ENCODE peak calls at places on chromosome 18, in eight cellular contexts. T is breast epithelium, B is body of pancreas, D is A549, P is neuronal stem cell, O is hepatocyte, R is neural progenitor cell, H is dorsolateral prefrontal cortex. U is an unnamed sample.

GRCh38 chr18:23317975-23318675 is 135.0 kb upstream of the RIOK3 start:
- DNase-seq in T (no peak), B (no peak), D (no peak), P (no peak), O (no peak), R (no peak), H (no peak), U (no peak)

GRCh38 chr18:56124186-56124585 is 514.2 kb downstream of the TXNL1 start:
- DNase-seq in T (no peak), B (no peak), D (no peak), P (no peak), O (no peak), R (no peak), H (no peak), U (peak)

GRCh38 chr18:33584845-33585775 is 7.1 kb downstream of the ASXL3 start:
- DNase-seq in T (no peak), B (peak), D (no peak), P (peak), O (no peak), R (peak), H (no peak), U (no peak)

GRCh38 chr18:77495982-77496690 is 246.5 kb downstream of the GALR1 start:
- DNase-seq in T (no peak), B (no peak), D (no peak), P (no peak), O (no peak), R (no peak), H (no peak), U (no peak)

GRCh38 chr18:50099725-50100414 is 95.1 kb downstream of the MYO5B start:
- DNase-seq in T (no peak), B (no peak), D (no peak), P (no peak), O (peak), R (no peak), H (no peak), U (no peak)

GRCh38 chr18:24659837-24660720 is 199.6 kb downstream of the HRH4 start:
- DNase-seq in T (peak), B (peak), D (no peak), P (no peak), O (no peak), R (no peak), H (no peak), U (peak)

GRCh38 chr18:51076503-51076902 is 46.5 kb downstream of the SMAD4 start:
- DNase-seq in T (no peak), B (no peak), D (no peak), P (no peak), O (no peak), R (no peak), H (no peak), U (no peak)

GRCh38 chr18:36729197-36729596 is 99.6 kb downstream of the TPGS2 start:
- DNase-seq in T (no peak), B (no peak), D (no peak), P (no peak), O (no peak), R (no peak), H (no peak), U (no peak)

GRCh38 chr18:40534748-40535147 is 1420.3 kb upstream of the PIK3C3 start:
- DNase-seq in T (no peak), B (no peak), D (no peak), P (no peak), O (no peak), R (no peak), H (no peak), U (no peak)

GRCh38 chr18:46916551-46917107 is 678 bp downstream of the PIAS2 start:
- DNase-seq in T (no peak), B (peak), D (no peak), P (peak), O (no peak), R (no peak), H (no peak), U (peak)

GRCh38 chr18:70671889-70672551 is 383.2 kb downstream of the SOCS6 start:
- DNase-seq in T (no peak), B (no peak), D (no peak), P (no peak), O (no peak), R (no peak), H (no peak), U (no peak)

GRCh38 chr18:37783771-37784170 is 218.2 kb upstream of the CELF4 start:
- DNase-seq in T (no peak), B (no peak), D (no peak), P (no peak), O (no peak), R (no peak), H (no peak), U (no peak)

GRCh38 chr18:51391731-51392130 is 194.2 kb upstream of the MEX3C start:
- DNase-seq in T (no peak), B (no peak), D (no peak), P (no peak), O (no peak), R (peak), H (no peak), U (no peak)

GRCh38 chr18:21004721-21005120 is 106.9 kb downstream of the ROCK1 start:
- DNase-seq in T (no peak), B (peak), D (no peak), P (no peak), O (peak), R (no peak), H (no peak), U (peak)

GRCh38 chr18:56233595-56233994 is 404.8 kb downstream of the TXNL1 start:
- DNase-seq in T (no peak), B (peak), D (no peak), P (no peak), O (no peak), R (no peak), H (no peak), U (peak)

GRCh38 chr18:36187138-36187825 is at the start of gene MOCOS:
- DNase-seq in T (peak), B (peak), D (peak), P (peak), O (peak), R (peak), H (no peak), U (peak)

GRCh38 chr18:70462078-70462439 is 173.2 kb downstream of the SOCS6 start:
- DNase-seq in T (no peak), B (no peak), D (no peak), P (no peak), O (no peak), R (no peak), H (no peak), U (no peak)

GRCh38 chr18:79964330-79965118 is at the start of gene HSBP1L1:
- DNase-seq in T (peak), B (peak), D (peak), P (peak), O (peak), R (peak), H (no peak), U (peak)

GRCh38 chr18:71831039-71831438 is 713.1 kb downstream of the CBLN2 start:
- DNase-seq in T (no peak), B (peak), D (no peak), P (no peak), O (no peak), R (no peak), H (no peak), U (peak)

GRCh38 chr18:36256094-36256493 is 41.4 kb upstream of the FHOD3 start:
- DNase-seq in T (no peak), B (no peak), D (no peak), P (no peak), O (no peak), R (no peak), H (no peak), U (no peak)

GRCh38 chr18:41144444-41144843 is 810.6 kb upstream of the PIK3C3 start:
- DNase-seq in T (no peak), B (no peak), D (no peak), P (no peak), O (no peak), R (no peak), H (no peak), U (no peak)

GRCh38 chr18:9333441-9334350 is 877 bp upstream of the TWSG1 start:
- DNase-seq in T (no peak), B (no peak), D (peak), P (no peak), O (no peak), R (peak), H (peak), U (peak)
- H3K27ac ChIP-seq in T (peak), B (peak), D (peak), P (no peak), O (peak), R (no peak), H (peak), U (peak)

DNA sequence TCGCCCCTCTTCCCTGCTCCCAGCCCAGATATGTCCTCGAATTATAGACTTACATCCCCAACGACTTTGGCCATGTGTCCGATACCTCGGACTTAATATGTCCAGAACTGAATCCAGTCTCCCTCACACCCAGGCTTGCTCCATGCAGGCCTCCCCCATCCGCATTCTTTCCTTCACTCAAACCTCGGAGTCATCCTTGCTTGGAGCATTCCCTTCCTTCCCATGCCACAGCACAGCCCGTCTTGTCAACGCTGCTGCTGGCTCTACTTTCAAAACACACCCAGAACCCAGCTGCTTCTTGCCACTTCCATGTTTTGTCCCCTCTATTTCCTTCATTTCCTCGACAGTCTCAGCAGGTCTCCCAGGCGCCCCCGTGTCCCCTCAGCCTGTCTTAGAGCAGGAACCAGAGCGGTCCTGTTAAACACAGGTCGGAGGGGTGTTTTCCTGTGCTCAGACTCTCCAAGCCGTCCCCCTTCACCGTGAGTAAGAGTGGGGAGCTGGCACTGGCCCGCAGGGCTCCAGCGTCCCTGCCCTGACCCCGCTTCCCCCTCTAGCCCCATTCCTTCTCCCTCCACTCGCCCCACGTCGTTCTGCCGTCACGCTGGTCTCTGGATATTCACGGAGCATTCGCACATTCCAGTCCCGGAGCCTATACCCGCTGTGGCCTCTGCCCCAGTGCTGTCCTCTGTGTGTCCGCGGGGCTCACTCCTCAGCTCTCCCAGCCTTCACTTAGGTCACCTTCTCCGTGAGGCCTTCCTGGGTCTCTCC is 54.4 kb downstream of the VAPA start:
- DNase-seq in T (no peak), B (no peak), D (no peak), P (no peak), O (no peak), R (no peak), H (no peak), U (peak)
- H3K4me3 ChIP-seq in T (peak), B (no peak), D (no peak), P (no peak), O (no peak), R (no peak), H (no peak), U (peak)

GRCh38 chr18:54162431-54162830 is 62.0 kb downstream of the MBD2 start:
- DNase-seq in T (no peak), B (no peak), D (no peak), P (no peak), O (no peak), R (no peak), H (no peak), U (no peak)
- H3K27ac ChIP-seq in T (no peak), B (no peak), D (no peak), P (no peak), O (no peak), R (no peak), H (no peak), U (no peak)

GRCh38 chr18:22176622-22177495 is 7.5 kb downstream of the GATA6 start:
- DNase-seq in T (no peak), B (no peak), D (no peak), P (no peak), O (peak), R (peak), H (no peak), U (no peak)
- H3K4me3 ChIP-seq in T (peak), B (peak), D (no peak), P (no peak), O (peak), R (peak), H (no peak), U (peak)

GRCh38 chr18:58868440-58868839 is 3.8 kb downstream of the ZNF532 start:
- DNase-seq in T (no peak), B (no peak), D (no peak), P (no peak), O (no peak), R (no peak), H (no peak), U (no peak)
- H3K27ac ChIP-seq in T (no peak), B (no peak), D (no peak), P (no peak), O (peak), R (no peak), H (peak), U (no peak)